ENCODE peak calls at places on chromosomes 4 and X, in six cellular contexts. One of them, this sample, is unnamed.

GRCh38 chr4:7652451-7652871 is 217.7 kb upstream of the PSAPL1 start:
- DNase-seq in colonic mucosa: no peak
- DNase-seq in tibial nerve: no peak
- DNase-seq in left ventricle myocardium inferior: no peak
- DNase-seq in H9: no peak
- DNase-seq in adrenal gland: no peak
- DNase-seq in this sample: no peak

GRCh38 chr4:6377626-6378492 is 94.6 kb downstream of the PPP2R2C start:
- DNase-seq in tibial nerve: no peak
- DNase-seq in adrenal gland: no peak
- DNase-seq in colonic mucosa: no peak
- DNase-seq in H9: no peak
- DNase-seq in left ventricle myocardium inferior: peak
- DNase-seq in this sample: no peak

GRCh38 chr4:74104145-74104544 is 5.2 kb upstream of the CXCL2 start:
- DNase-seq in left ventricle myocardium inferior: no peak
- DNase-seq in tibial nerve: no peak
- DNase-seq in H9: no peak
- DNase-seq in colonic mucosa: peak
- DNase-seq in adrenal gland: peak
- DNase-seq in this sample: no peak

GRCh38 chrX:71935542-71935941 is 24.9 kb downstream of the NHSL2 start:
- DNase-seq in adrenal gland: no peak
- DNase-seq in colonic mucosa: no peak
- DNase-seq in H9: peak
- DNase-seq in tibial nerve: peak
- DNase-seq in left ventricle myocardium inferior: no peak
- DNase-seq in this sample: no peak

GRCh38 chrX:22373094-22373493 is 100.4 kb downstream of the CBLL2 start:
- DNase-seq in tibial nerve: no peak
- DNase-seq in left ventricle myocardium inferior: no peak
- DNase-seq in adrenal gland: no peak
- DNase-seq in H9: no peak
- DNase-seq in colonic mucosa: no peak
- DNase-seq in this sample: no peak

GRCh38 chr4:56613101-56613862 is 67.8 kb downstream of the HOPX start:
- DNase-seq in adrenal gland: no peak
- DNase-seq in left ventricle myocardium inferior: no peak
- DNase-seq in colonic mucosa: no peak
- DNase-seq in H9: no peak
- DNase-seq in tibial nerve: no peak
- DNase-seq in this sample: peak

GRCh38 chr4:85905761-85906160 is 430.8 kb downstream of the ARHGAP24 start:
- DNase-seq in H9: no peak
- DNase-seq in left ventricle myocardium inferior: no peak
- DNase-seq in adrenal gland: no peak
- DNase-seq in colonic mucosa: no peak
- DNase-seq in tibial nerve: no peak
- DNase-seq in this sample: no peak

GRCh38 chrX:9019151-9019550 is 14.8 kb downstream of the FAM9B start:
- DNase-seq in colonic mucosa: no peak
- DNase-seq in tibial nerve: no peak
- DNase-seq in adrenal gland: no peak
- DNase-seq in H9: no peak
- DNase-seq in left ventricle myocardium inferior: no peak
- DNase-seq in this sample: no peak

GRCh38 chr4:173998471-173999144 is 284.9 kb downstream of the FBXO8 start:
- DNase-seq in colonic mucosa: no peak
- DNase-seq in tibial nerve: no peak
- DNase-seq in adrenal gland: no peak
- DNase-seq in H9: no peak
- DNase-seq in left ventricle myocardium inferior: no peak
- DNase-seq in this sample: no peak

DNA sequence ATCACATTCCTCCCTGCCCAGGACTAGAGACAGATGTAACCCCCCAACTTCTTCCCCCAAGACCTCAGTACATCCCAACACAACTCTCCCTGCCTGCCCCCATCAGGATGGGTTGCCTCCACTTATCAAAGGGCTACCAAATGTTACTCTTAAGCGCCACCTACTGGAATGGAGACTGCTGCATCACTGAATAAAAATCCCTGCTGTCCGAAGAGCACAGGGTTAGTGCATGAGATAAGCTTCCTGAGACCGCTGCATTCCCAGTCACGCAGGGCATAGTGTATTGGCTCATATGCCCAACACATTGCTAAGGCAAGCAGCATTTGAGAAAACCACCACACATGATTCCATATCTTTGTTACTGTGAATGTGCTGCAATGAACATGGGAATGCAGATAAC is 544.5 kb downstream of the PPP4R3C start:
- DNase-seq in tibial nerve: no peak
- DNase-seq in H9: peak
- DNase-seq in colonic mucosa: no peak
- DNase-seq in adrenal gland: peak
- DNase-seq in left ventricle myocardium inferior: no peak
- DNase-seq in this sample: no peak
- TF ChIP-seq CTCF in tibial nerve: no peak
- TF ChIP-seq CTCF in H9: peak
- TF ChIP-seq CTCF in colonic mucosa: no peak
- TF ChIP-seq CTCF in adrenal gland: no peak
- TF ChIP-seq CTCF in left ventricle myocardium inferior: peak
- TF ChIP-seq CTCF in this sample: no peak

GRCh38 chr4:94575652-94576051 is 123.9 kb downstream of the PDLIM5 start:
- DNase-seq in colonic mucosa: no peak
- DNase-seq in adrenal gland: no peak
- DNase-seq in left ventricle myocardium inferior: no peak
- DNase-seq in tibial nerve: no peak
- DNase-seq in H9: peak
- DNase-seq in this sample: no peak

GRCh38 chr4:94574616-94575015 is 122.9 kb downstream of the PDLIM5 start:
- DNase-seq in adrenal gland: no peak
- DNase-seq in colonic mucosa: no peak
- DNase-seq in left ventricle myocardium inferior: no peak
- DNase-seq in H9: no peak
- DNase-seq in tibial nerve: no peak
- DNase-seq in this sample: no peak

GRCh38 chr4:94576163-94576562 is 124.4 kb downstream of the PDLIM5 start:
- DNase-seq in colonic mucosa: no peak
- DNase-seq in adrenal gland: no peak
- DNase-seq in tibial nerve: no peak
- DNase-seq in left ventricle myocardium inferior: no peak
- DNase-seq in H9: no peak
- DNase-seq in this sample: no peak

GRCh38 chr4:94578195-94578594 is 126.5 kb downstream of the PDLIM5 start:
- DNase-seq in left ventricle myocardium inferior: no peak
- DNase-seq in adrenal gland: no peak
- DNase-seq in H9: no peak
- DNase-seq in tibial nerve: no peak
- DNase-seq in colonic mucosa: no peak
- DNase-seq in this sample: no peak

GRCh38 chr4:94577136-94577535 is 125.4 kb downstream of the PDLIM5 start:
- DNase-seq in colonic mucosa: no peak
- DNase-seq in left ventricle myocardium inferior: peak
- DNase-seq in H9: peak
- DNase-seq in tibial nerve: peak
- DNase-seq in adrenal gland: peak
- DNase-seq in this sample: no peak
- H3K27ac ChIP-seq in colonic mucosa: no peak
- H3K27ac ChIP-seq in left ventricle myocardium inferior: peak
- H3K27ac ChIP-seq in H9: no peak
- H3K27ac ChIP-seq in tibial nerve: no peak
- H3K27ac ChIP-seq in adrenal gland: no peak
- H3K27ac ChIP-seq in this sample: no peak

GRCh38 chr4:97153042-97153441 is 990.2 kb downstream of the STPG2 start:
- DNase-seq in adrenal gland: no peak
- DNase-seq in tibial nerve: no peak
- DNase-seq in colonic mucosa: no peak
- DNase-seq in H9: no peak
- DNase-seq in left ventricle myocardium inferior: no peak
- DNase-seq in this sample: no peak
- TF ChIP-seq CTCF in adrenal gland: no peak
- TF ChIP-seq CTCF in tibial nerve: no peak
- TF ChIP-seq CTCF in colonic mucosa: peak
- TF ChIP-seq CTCF in H9: peak
- TF ChIP-seq CTCF in left ventricle myocardium inferior: no peak
- TF ChIP-seq CTCF in this sample: peak

GRCh38 chr4:47577779-47578553 is 92.9 kb downstream of the ATP10D start:
- DNase-seq in H9: no peak
- DNase-seq in tibial nerve: peak
- DNase-seq in left ventricle myocardium inferior: no peak
- DNase-seq in colonic mucosa: no peak
- DNase-seq in adrenal gland: no peak
- DNase-seq in this sample: no peak
- H3K27ac ChIP-seq in H9: no peak
- H3K27ac ChIP-seq in tibial nerve: peak
- H3K27ac ChIP-seq in left ventricle myocardium inferior: peak
- H3K27ac ChIP-seq in colonic mucosa: no peak
- H3K27ac ChIP-seq in adrenal gland: no peak
- H3K27ac ChIP-seq in this sample: no peak